ENCODE peak calls at places on chromosomes 7 and 10, in ten cellular contexts. T is left colon; I is activated CD4-positive, alpha-beta T cell treated with anti-CD3 and anti-CD28 coated beads, Interleukin-2, amount 50 U/mL, for 4 hours; X is K562; K is HEK293T; B is activated T-cell treated with anti-CD3 and anti-CD28 coated beads for 48 hours; W is SJCRH30; V is T-helper 2 cell; J is right atrium auricular region; Z is T-helper 17 cell. C is an unnamed sample.

GRCh38 chr7:128041203-128041602 is 10.0 kb upstream of the LRRC4 start:
- DNase-seq in T (no peak), I (no peak), X (no peak), K (no peak), B (no peak), W (no peak), V (no peak), J (no peak), Z (no peak), C (no peak)

GRCh38 chr7:100469227-100470044 is 5.4 kb upstream of the SPACDR start:
- DNase-seq in T (peak), I (peak), X (peak), K (peak), B (peak), W (peak), V (peak), J (peak), Z (peak), C (peak)

GRCh38 chr7:149195180-149196150 is at the start of gene ZNF282:
- DNase-seq in T (peak), I (peak), X (peak), K (peak), B (peak), W (peak), V (peak), J (peak), Z (peak), C (peak)

GRCh38 chr10:11950325-11951018 is 92.1 kb downstream of the UPF2 start:
- DNase-seq in T (no peak), I (no peak), X (no peak), K (no peak), B (no peak), W (no peak), V (no peak), J (no peak), Z (no peak), C (no peak)

GRCh38 chr7:76409537-76409936 is at the start of gene SSC4D:
- DNase-seq in T (no peak), I (no peak), X (peak), K (peak), B (no peak), W (peak), V (no peak), J (no peak), Z (no peak), C (no peak)

GRCh38 chr7:107803009-107803581 is at the start of gene SLC26A3:
- DNase-seq in T (no peak), I (no peak), X (no peak), K (no peak), B (no peak), W (no peak), V (no peak), J (no peak), Z (no peak), C (no peak)

GRCh38 chr7:85564861-85565630 is 378.2 kb upstream of the SEMA3D start:
- DNase-seq in T (no peak), I (no peak), X (no peak), K (no peak), B (no peak), W (no peak), V (no peak), J (no peak), Z (no peak), C (no peak)

GRCh38 chr7:51459809-51460208 is 143.2 kb upstream of the COBL start:
- DNase-seq in T (no peak), I (no peak), X (no peak), K (no peak), B (no peak), W (no peak), V (no peak), J (no peak), Z (no peak), C (no peak)

GRCh38 chr7:2163565-2163964 is 69.2 kb downstream of the MAD1L1 start:
- DNase-seq in T (no peak), I (no peak), X (no peak), K (no peak), B (no peak), W (no peak), V (no peak), J (no peak), Z (no peak), C (no peak)

GRCh38 chr10:100634034-100634433 is 98.3 kb downstream of the HIF1AN start:
- DNase-seq in T (no peak), I (no peak), X (no peak), K (no peak), B (no peak), W (no peak), V (no peak), J (no peak), Z (no peak), C (no peak)

GRCh38 chr10:3680186-3680585 is 104.8 kb downstream of the KLF6 start:
- DNase-seq in T (no peak), I (no peak), X (no peak), K (no peak), B (no peak), W (no peak), V (no peak), J (no peak), Z (no peak), C (no peak)

GRCh38 chr10:1609596-1609995 is 127.7 kb downstream of the ADARB2 start:
- DNase-seq in T (no peak), I (no peak), X (no peak), K (no peak), B (no peak), W (no peak), V (no peak), J (no peak), Z (no peak), C (no peak)

GRCh38 chr10:60981012-60981411 is 37.0 kb upstream of the RHOBTB1 start:
- DNase-seq in T (no peak), I (no peak), X (no peak), K (no peak), B (no peak), W (no peak), V (no peak), J (no peak), Z (no peak), C (no peak)

GRCh38 chr10:5961405-5962100 is 15.8 kb downstream of the IL15RA start:
- DNase-seq in T (peak), I (no peak), X (no peak), K (no peak), B (no peak), W (no peak), V (no peak), J (no peak), Z (no peak), C (no peak)

GRCh38 chr10:34650156-34650555 is 164.9 kb downstream of the PARD3 start:
- DNase-seq in T (no peak), I (no peak), X (no peak), K (no peak), B (no peak), W (no peak), V (peak), J (no peak), Z (no peak), C (no peak)

GRCh38 chr7:22672892-22673637 is 53.9 kb upstream of the IL6 start:
- DNase-seq in T (no peak), I (no peak), X (no peak), K (no peak), B (no peak), W (no peak), V (peak), J (no peak), Z (no peak), C (no peak)

GRCh38 chr10:110305767-110306451 is 1.2 kb upstream of the SMNDC1 start:
- DNase-seq in T (peak), I (peak), X (peak), K (peak), B (no peak), W (peak), V (peak), J (no peak), Z (peak), C (peak)

GRCh38 chr10:43420369-43421200 is 11.6 kb upstream of the HNRNPF start:
- DNase-seq in T (peak), I (peak), X (peak), K (peak), B (peak), W (peak), V (peak), J (peak), Z (peak), C (peak)

GRCh38 chr10:119687192-119688032 is 36.2 kb downstream of the BAG3 start:
- DNase-seq in T (no peak), I (no peak), X (no peak), K (no peak), B (no peak), W (no peak), V (no peak), J (no peak), Z (no peak), C (no peak)

GRCh38 chr7:92685146-92686042 is 95.2 kb upstream of the FAM133B start:
- DNase-seq in T (no peak), I (peak), X (no peak), K (no peak), B (peak), W (no peak), V (peak), J (no peak), Z (no peak), C (no peak)

GRCh38 chr10:47136866-47137265 is 163.1 kb upstream of the GDF10 start:
- DNase-seq in T (no peak), I (no peak), X (no peak), K (no peak), B (no peak), W (no peak), V (no peak), J (peak), Z (no peak), C (no peak)

GRCh38 chr10:101050206-101051069 is 11.4 kb upstream of the KAZALD1 start:
- DNase-seq in T (no peak), I (peak), X (peak), K (peak), B (peak), W (no peak), V (peak), J (peak), Z (peak), C (peak)

GRCh38 chr10:123669901-123670300 is 3.7 kb downstream of the GPR26 start:
- DNase-seq in T (no peak), I (no peak), X (no peak), K (no peak), B (no peak), W (no peak), V (no peak), J (no peak), Z (no peak), C (no peak)